ENCODE peak calls at places on chromosomes 16 and 17, in six cellular contexts. S is ascending aorta, T is heart left ventricle, C is HCT116, O is BE2C, G is HFF-Myc. X is an unnamed sample.
A peak's percentile ranks its signal among the peaks of the same experiment; 100 is the strongest.

GRCh38 chr16:86664518-86665318 is 86.4 kb downstream of the FOXL1 start:
- DNase-seq in T (no peak), C (peak; percentile 96), O (no peak), S (no peak), G (peak; percentile 95), X (peak; percentile 94)

GRCh38 chr16:84503751-84504395 is 586 bp downstream of the MEAK7 start:
- DNase-seq in O (no peak), S (no peak), C (no peak), G (no peak), T (peak; percentile 42), X (peak; percentile 56)

GRCh38 chr16:12119562-12119961 is 143.0 kb downstream of the SNX29 start:
- DNase-seq in T (no peak), G (no peak), S (no peak), C (no peak), O (no peak), X (peak; percentile 26)

GRCh38 chr17:74282587-74283370 is 8.7 kb downstream of the DNAI2 start:
- DNase-seq in O (no peak), G (no peak), C (no peak), S (no peak), T (no peak), X (no peak)

GRCh38 chr17:32783602-32784001 is 93.3 kb downstream of the MYO1D start:
- DNase-seq in T (no peak), G (peak; percentile 45), C (peak; percentile 39), O (no peak), S (no peak), X (peak; percentile 76)

GRCh38 chr16:57514891-57515600 is 21.3 kb downstream of the CCDC102A start:
- DNase-seq in S (no peak), T (peak; percentile 67), O (peak; percentile 86), G (no peak), C (no peak), X (no peak)

GRCh38 chr17:57109393-57110151 is 24.5 kb downstream of the AKAP1 start:
- DNase-seq in O (peak; percentile 38), T (peak; percentile 76), S (no peak), C (no peak), G (no peak), X (no peak)

GRCh38 chr17:9982159-9982558 is 77.1 kb upstream of the RCVRN start:
- DNase-seq in O (no peak), T (no peak), G (no peak), S (no peak), C (peak; percentile 27), X (no peak)

GRCh38 chr17:79415365-79415764 is 195.5 kb downstream of the RBFOX3 start:
- DNase-seq in O (no peak), C (no peak), G (no peak), T (no peak), S (no peak), X (no peak)

GRCh38 chr16:27405546-27406451 is 3.8 kb downstream of the IL21R start:
- DNase-seq in S (no peak), O (no peak), T (no peak), C (no peak), G (no peak), X (peak; percentile 27)

GRCh38 chr16:89861648-89862047 is 11.7 kb upstream of the TCF25 start:
- DNase-seq in S (no peak), C (no peak), O (no peak), G (no peak), T (peak; percentile 22), X (no peak)

DNA sequence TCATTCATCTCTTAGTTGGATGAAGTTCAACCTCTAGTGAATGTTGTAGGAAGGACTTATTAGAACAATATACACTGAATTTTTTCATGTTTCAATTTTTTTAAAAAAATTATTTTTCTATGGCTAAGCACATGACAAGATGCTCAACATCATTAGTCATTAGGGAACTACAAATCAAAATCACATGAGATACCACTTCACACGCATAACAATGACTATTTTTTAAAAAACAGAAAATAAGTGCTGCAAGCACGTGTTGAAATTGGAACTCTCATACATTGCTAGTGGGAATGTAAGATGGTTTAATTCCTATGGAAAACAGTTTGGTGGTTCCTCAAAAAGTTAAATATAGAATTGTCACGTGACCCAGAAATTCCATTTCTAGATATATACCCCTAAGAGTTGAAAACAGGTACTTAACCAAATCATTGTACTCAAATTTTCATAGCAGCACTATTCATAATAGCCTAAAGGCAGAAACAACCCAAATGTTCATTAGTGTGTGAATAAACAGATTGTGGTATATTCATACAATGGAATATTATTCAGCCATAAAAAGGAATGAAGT is 85.2 kb upstream of the AKTIP start:
- DNase-seq in O (no peak), T (no peak), C (no peak), G (no peak), S (no peak), X (no peak)
- H3K4me3 ChIP-seq in O (no peak overlapping the region), T (no peak overlapping the region), C (no peak overlapping the region), G (no peak overlapping the region), S (no peak overlapping the region), X (no peak overlapping the region)

DNA sequence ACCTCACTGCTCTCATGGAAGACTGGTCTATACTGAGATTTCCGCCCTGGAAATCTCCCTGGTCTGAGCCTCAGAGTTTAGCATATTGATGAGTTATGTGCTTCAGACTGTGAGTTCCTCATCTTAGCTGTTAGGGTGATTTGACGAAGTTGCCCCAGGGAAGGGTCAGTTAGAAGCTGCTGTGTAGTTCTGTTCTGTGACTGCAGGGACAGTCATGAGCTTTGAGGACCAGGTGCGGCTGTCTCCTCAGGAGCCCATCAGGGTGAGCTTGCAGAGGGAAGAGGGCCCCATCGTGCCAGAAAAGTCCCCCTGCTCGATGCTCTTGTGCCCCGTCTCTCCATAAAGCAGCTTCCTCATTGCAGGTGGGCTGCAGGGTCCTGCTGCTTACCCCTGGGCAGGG is 28.3 kb upstream of the IL17C start:
- DNase-seq in S (no peak), C (no peak), T (no peak), G (no peak), O (no peak), X (no peak)
- TF ChIP-seq CTCF in S (no peak), C (no peak), T (no peak), G (peak; percentile 6), O (peak; percentile 30), X (no peak)

GRCh38 chr16:7853197-7853596 is 520.6 kb downstream of the RBFOX1 start:
- DNase-seq in O (no peak), T (no peak), C (no peak), G (no peak), S (no peak), X (no peak)

DNA sequence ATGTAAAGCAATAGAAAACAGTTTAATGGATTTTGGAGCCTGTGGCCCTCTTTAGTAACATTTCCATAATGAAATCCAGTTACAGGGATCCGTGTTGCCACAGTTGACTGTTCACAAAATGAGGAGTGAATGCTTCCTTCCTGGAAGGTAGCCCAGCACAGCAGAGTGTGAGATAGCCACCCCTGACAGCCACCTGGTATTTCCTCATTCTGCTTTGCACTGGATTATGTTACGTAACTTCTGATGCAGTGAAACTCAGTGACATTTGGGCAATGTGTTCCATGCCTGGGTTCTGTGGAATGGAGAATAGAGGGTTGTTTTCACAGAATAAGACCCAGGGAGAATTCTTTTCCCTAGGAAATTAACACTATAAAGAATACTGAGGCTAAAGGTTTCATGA is 517.2 kb downstream of the RBFOX1 start:
- DNase-seq in G (no peak), T (no peak), O (no peak), C (no peak), S (no peak), X (no peak)
- H3K4me3 ChIP-seq in G (no peak overlapping the region), T (no peak overlapping the region), O (no peak overlapping the region), C (no peak overlapping the region), S (no peak overlapping the region), X (no peak overlapping the region)

GRCh38 chr16:88662222-88662842 is 559 bp downstream of the MVD start:
- DNase-seq in T (no peak), G (no peak), C (no peak), S (no peak), O (no peak), X (no peak)

GRCh38 chr16:88665570-88665969 is 2.7 kb upstream of the MVD start:
- DNase-seq in T (no peak), C (no peak), G (no peak), S (no peak), O (no peak), X (no peak)

GRCh38 chr16:88659160-88659559 is 3.7 kb downstream of the MVD start:
- DNase-seq in C (no peak), S (no peak), G (no peak), T (no peak), O (no peak), X (no peak)

GRCh38 chr16:88665148-88665547 is 2.3 kb upstream of the MVD start:
- DNase-seq in T (no peak), G (no peak), O (no peak), S (no peak), C (no peak), X (no peak)

DNA sequence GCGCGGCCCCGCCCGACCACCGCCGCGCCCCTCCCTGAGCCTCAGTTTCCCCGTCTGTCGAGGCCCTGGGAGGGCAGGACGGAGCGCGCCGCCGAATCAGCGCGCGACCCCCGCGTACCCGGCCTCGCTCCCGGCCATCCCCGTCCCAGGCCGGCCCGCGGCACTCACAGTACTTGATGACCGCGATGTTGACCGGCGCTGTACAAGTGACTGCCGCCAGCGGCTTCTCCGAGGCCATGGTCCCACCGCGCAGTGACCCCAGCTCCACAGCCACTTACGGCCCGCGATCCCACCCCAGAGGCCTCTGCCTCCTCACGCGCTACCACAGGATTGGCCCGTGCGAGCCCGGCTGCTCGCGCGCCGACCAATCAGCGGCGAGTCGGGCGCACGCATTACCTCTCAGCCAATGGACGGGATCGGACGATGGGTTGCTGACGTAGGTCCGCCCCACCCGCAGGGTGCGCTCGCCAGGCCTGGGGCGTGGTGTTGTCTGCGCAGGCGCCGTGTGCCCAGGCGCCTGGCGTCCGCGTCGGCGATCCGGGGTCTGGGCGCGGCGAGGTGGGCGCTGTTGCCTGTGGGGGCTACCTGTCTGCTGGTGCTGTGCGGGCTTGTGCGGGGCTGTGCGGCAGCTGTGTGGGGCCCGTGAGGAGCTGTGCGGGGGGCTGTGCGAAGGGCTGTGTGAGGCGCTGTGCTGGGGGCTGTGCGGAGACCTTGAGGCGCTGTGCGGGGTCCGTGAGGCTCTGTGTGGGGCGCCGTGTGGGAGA is at the start of gene MVD:
- DNase-seq in C (peak; percentile 98), S (peak; percentile 93), T (peak; percentile 99), O (peak; percentile 98), G (peak; percentile 89), X (peak; percentile 97)
- TF ChIP-seq CTCF in C (no peak), S (no peak), T (peak; percentile 8), O (no peak), G (peak; percentile 5), X (no peak)

DNA sequence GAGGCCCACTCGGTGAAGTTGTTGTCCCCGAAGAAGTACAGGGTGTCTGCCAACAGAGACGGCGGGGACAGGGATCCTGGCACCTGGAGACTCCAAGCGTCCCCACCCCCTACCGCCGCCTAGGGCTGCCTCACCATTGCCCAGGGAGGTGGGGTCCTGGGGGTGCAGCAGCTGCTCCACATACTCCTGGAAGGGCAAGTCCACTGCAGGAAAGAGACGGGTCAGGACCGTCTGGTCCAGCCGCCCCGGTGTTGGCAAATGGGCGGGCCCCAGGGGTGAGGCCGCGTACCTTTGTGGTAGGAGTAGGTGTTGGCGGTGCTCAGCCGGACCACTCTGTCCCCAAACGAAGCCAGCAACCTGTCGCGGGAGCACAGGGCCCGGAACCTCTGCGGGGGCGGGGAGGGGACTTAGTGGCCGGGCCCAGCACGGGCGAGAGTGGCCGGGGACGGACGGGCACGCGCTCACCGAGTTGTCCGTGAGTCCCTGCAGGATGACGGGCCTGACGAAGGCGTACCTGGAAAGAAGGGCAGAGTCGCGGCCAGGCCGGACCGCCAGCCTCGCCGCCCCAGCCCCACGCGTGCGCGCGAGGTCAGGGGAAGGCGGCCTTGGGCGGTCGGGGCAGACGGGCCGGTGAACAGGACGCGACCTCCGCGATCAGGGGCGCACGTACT is 603 bp downstream of the JMJD8 start:
- DNase-seq in O (no peak), S (no peak), G (no peak), C (no peak), T (no peak), X (no peak)
- H3K4me3 ChIP-seq in O (peak overlapping the region; percentile 69), S (peak overlapping the region; percentile 64), G (peak overlapping the region; percentile 83), C (peak overlapping the region; percentile 71), T (peak overlapping the region; percentile 86), X (peak overlapping the region; percentile 62)